ENCODE peak calls at places on chromosome 6, in six cellular contexts. One of them, this sample, is unnamed.

GRCh38 chr6:97147421-97147820 is 135.6 kb downstream of the MMS22L start:
- DNase-seq in astrocyte: no peak
- DNase-seq in OCI-LY7: no peak
- DNase-seq in upper lobe of right lung: no peak
- DNase-seq in nephron progenitor cell: no peak
- DNase-seq in spleen: no peak
- DNase-seq in this sample: no peak

GRCh38 chr6:108133594-108134179 is 32.1 kb upstream of the NR2E1 start:
- DNase-seq in spleen: peak; percentile 86
- DNase-seq in upper lobe of right lung: peak; percentile 81
- DNase-seq in astrocyte: peak; percentile 78
- DNase-seq in nephron progenitor cell: peak; percentile 85
- DNase-seq in OCI-LY7: no peak
- DNase-seq in this sample: no peak

GRCh38 chr6:71012871-71013456 is 56.1 kb upstream of the B3GAT2 start:
- DNase-seq in upper lobe of right lung: no peak
- DNase-seq in astrocyte: peak; percentile 26
- DNase-seq in OCI-LY7: peak; percentile 68
- DNase-seq in nephron progenitor cell: peak; percentile 35
- DNase-seq in spleen: no peak
- DNase-seq in this sample: peak; percentile 56

GRCh38 chr6:16306334-16306733 is 67.9 kb downstream of the GMPR start:
- DNase-seq in upper lobe of right lung: no peak
- DNase-seq in astrocyte: no peak
- DNase-seq in OCI-LY7: no peak
- DNase-seq in spleen: no peak
- DNase-seq in nephron progenitor cell: no peak
- DNase-seq in this sample: no peak

GRCh38 chr6:107491791-107492674 is 2.1 kb downstream of the SOBP start:
- DNase-seq in OCI-LY7: no peak
- DNase-seq in nephron progenitor cell: no peak
- DNase-seq in astrocyte: peak; percentile 52
- DNase-seq in spleen: no peak
- DNase-seq in upper lobe of right lung: no peak
- DNase-seq in this sample: no peak

GRCh38 chr6:167668019-167668753 is 158.5 kb upstream of the AFDN start:
- DNase-seq in astrocyte: no peak
- DNase-seq in OCI-LY7: no peak
- DNase-seq in nephron progenitor cell: no peak
- DNase-seq in upper lobe of right lung: peak; percentile 55
- DNase-seq in spleen: peak; percentile 20
- DNase-seq in this sample: no peak

GRCh38 chr6:33896391-33897192 is 92.8 kb upstream of the MLN start:
- DNase-seq in upper lobe of right lung: no peak
- DNase-seq in astrocyte: no peak
- DNase-seq in spleen: no peak
- DNase-seq in nephron progenitor cell: no peak
- DNase-seq in OCI-LY7: no peak
- DNase-seq in this sample: no peak

GRCh38 chr6:110334425-110335158 is 23.6 kb downstream of the METTL24 start:
- DNase-seq in astrocyte: peak; percentile 34
- DNase-seq in nephron progenitor cell: no peak
- DNase-seq in spleen: no peak
- DNase-seq in OCI-LY7: no peak
- DNase-seq in upper lobe of right lung: no peak
- DNase-seq in this sample: no peak

GRCh38 chr6:125742433-125743120 is 6.9 kb upstream of the HEY2 start:
- DNase-seq in spleen: no peak
- DNase-seq in nephron progenitor cell: no peak
- DNase-seq in upper lobe of right lung: no peak
- DNase-seq in astrocyte: no peak
- DNase-seq in OCI-LY7: no peak
- DNase-seq in this sample: no peak

GRCh38 chr6:130934848-130935585 is 107.8 kb downstream of the SMLR1 start:
- DNase-seq in OCI-LY7: no peak
- DNase-seq in upper lobe of right lung: no peak
- DNase-seq in spleen: no peak
- DNase-seq in nephron progenitor cell: no peak
- DNase-seq in astrocyte: no peak
- DNase-seq in this sample: no peak

GRCh38 chr6:8207869-8208191 is 105.5 kb upstream of the EEF1E1 start:
- DNase-seq in upper lobe of right lung: no peak
- DNase-seq in astrocyte: no peak
- DNase-seq in nephron progenitor cell: no peak
- DNase-seq in spleen: no peak
- DNase-seq in OCI-LY7: no peak
- DNase-seq in this sample: no peak

GRCh38 chr6:156427345-156427744 is 349.8 kb upstream of the ARID1B start:
- DNase-seq in OCI-LY7: no peak
- DNase-seq in nephron progenitor cell: no peak
- DNase-seq in astrocyte: peak; percentile 95
- DNase-seq in upper lobe of right lung: no peak
- DNase-seq in spleen: no peak
- DNase-seq in this sample: no peak

GRCh38 chr6:2244261-2245102 is 923 bp downstream of the GMDS start:
- DNase-seq in upper lobe of right lung: no peak
- DNase-seq in spleen: no peak
- DNase-seq in nephron progenitor cell: peak; percentile 6
- DNase-seq in astrocyte: no peak
- DNase-seq in OCI-LY7: no peak
- DNase-seq in this sample: no peak

GRCh38 chr6:44214307-44214706 is 2.4 kb upstream of the MYMX start:
- DNase-seq in upper lobe of right lung: no peak
- DNase-seq in OCI-LY7: no peak
- DNase-seq in nephron progenitor cell: no peak
- DNase-seq in spleen: no peak
- DNase-seq in astrocyte: no peak
- DNase-seq in this sample: no peak

GRCh38 chr6:115680621-115681020 is 380.1 kb downstream of the FRK start:
- DNase-seq in upper lobe of right lung: no peak
- DNase-seq in OCI-LY7: no peak
- DNase-seq in nephron progenitor cell: no peak
- DNase-seq in astrocyte: no peak
- DNase-seq in spleen: no peak
- DNase-seq in this sample: no peak

GRCh38 chr6:97293198-97293696 is 10.2 kb upstream of the MMS22L start:
- DNase-seq in nephron progenitor cell: no peak
- DNase-seq in spleen: no peak
- DNase-seq in astrocyte: no peak
- DNase-seq in upper lobe of right lung: no peak
- DNase-seq in OCI-LY7: no peak
- DNase-seq in this sample: no peak

GRCh38 chr6:31621991-31622390 is 1.5 kb downstream of the PRRC2A start:
- DNase-seq in upper lobe of right lung: no peak
- DNase-seq in nephron progenitor cell: no peak
- DNase-seq in OCI-LY7: no peak
- DNase-seq in spleen: no peak
- DNase-seq in astrocyte: no peak
- DNase-seq in this sample: no peak

GRCh38 chr6:108995296-108995695 is 99.3 kb downstream of the SESN1 start:
- DNase-seq in astrocyte: no peak
- DNase-seq in OCI-LY7: no peak
- DNase-seq in spleen: no peak
- DNase-seq in nephron progenitor cell: no peak
- DNase-seq in upper lobe of right lung: no peak
- DNase-seq in this sample: no peak

GRCh38 chr6:142377112-142377848 is 75.5 kb downstream of the ADGRG6 start:
- DNase-seq in OCI-LY7: no peak
- DNase-seq in nephron progenitor cell: peak; percentile 33
- DNase-seq in spleen: no peak
- DNase-seq in astrocyte: peak; percentile 14
- DNase-seq in upper lobe of right lung: no peak
- DNase-seq in this sample: no peak

GRCh38 chr6:166743925-166744653 is 117.0 kb upstream of the RPS6KA2 start:
- DNase-seq in astrocyte: peak; percentile 78
- DNase-seq in nephron progenitor cell: no peak
- DNase-seq in upper lobe of right lung: no peak
- DNase-seq in spleen: no peak
- DNase-seq in OCI-LY7: no peak
- DNase-seq in this sample: no peak

GRCh38 chr6:138765896-138766487 is 7.6 kb upstream of the CCDC28A start:
- DNase-seq in nephron progenitor cell: no peak
- DNase-seq in upper lobe of right lung: no peak
- DNase-seq in spleen: no peak
- DNase-seq in OCI-LY7: peak; percentile 55
- DNase-seq in astrocyte: no peak
- DNase-seq in this sample: peak; percentile 43

GRCh38 chr6:40391851-40392595 is 195.1 kb downstream of the LRFN2 start:
- DNase-seq in nephron progenitor cell: no peak
- DNase-seq in upper lobe of right lung: no peak
- DNase-seq in astrocyte: no peak
- DNase-seq in spleen: no peak
- DNase-seq in OCI-LY7: no peak
- DNase-seq in this sample: no peak

GRCh38 chr6:144730088-144730640 is 445.0 kb downstream of the UTRN start:
- DNase-seq in OCI-LY7: no peak
- DNase-seq in spleen: no peak
- DNase-seq in nephron progenitor cell: no peak
- DNase-seq in astrocyte: no peak
- DNase-seq in upper lobe of right lung: no peak
- DNase-seq in this sample: no peak

DNA sequence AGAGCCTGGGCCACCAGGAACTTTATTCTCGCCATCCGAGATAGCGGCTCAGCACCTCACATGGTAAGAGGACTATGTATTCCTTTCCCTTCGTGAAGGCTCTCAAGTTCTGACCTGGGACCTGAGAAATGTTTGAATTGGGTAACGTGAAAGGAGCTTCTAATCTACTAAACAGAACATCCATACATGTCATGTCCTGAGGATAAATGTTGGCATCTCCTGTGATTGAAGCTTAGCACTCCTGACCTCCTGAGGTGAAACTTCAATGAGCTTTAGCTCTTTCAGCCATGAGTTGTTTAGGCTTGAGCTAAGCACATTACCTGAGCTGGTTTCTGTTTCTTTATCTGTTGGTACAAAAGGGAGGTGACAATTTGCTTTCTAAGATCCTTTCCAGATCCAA is 280.9 kb downstream of the PACRG start:
- DNase-seq in nephron progenitor cell: no peak
- DNase-seq in OCI-LY7: no peak
- DNase-seq in astrocyte: no peak
- DNase-seq in spleen: no peak
- DNase-seq in upper lobe of right lung: no peak
- DNase-seq in this sample: no peak
- TF ChIP-seq CTCF in nephron progenitor cell: no peak
- TF ChIP-seq CTCF in OCI-LY7: no peak
- TF ChIP-seq CTCF in astrocyte: no peak
- TF ChIP-seq CTCF in spleen: no peak
- TF ChIP-seq CTCF in upper lobe of right lung: no peak
- TF ChIP-seq CTCF in this sample: no peak

DNA sequence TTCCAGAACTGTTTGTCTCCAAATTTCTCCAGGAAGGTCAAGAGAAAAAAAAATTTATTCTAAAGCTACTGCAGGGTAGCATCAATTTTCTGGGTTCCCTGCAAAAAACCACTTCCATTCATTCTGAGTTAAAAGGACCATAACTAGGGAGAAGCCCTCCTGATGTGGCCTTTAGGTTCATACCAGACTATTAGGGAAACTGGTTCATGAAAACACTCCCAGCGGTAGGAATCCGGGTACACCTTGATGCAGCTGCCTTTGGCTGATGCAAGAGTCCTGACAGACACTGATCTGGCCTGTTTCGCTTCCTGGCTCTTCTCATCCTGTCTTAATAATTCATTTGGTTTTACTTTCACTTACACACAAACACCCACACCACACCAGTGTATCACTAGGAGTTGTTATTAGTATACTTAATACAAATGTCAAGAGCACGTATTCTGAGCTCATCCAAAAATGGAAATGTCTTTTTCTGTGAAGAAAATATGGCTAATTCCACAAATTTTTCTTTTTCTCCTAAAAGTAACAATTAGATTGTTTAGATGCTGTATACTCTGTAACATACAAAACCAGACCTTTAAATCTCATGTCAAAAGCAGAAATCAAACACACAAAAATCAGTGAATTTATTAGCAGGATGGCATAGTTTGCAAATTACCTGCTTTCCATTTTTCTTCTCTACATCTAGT is 38.4 kb upstream of the ARHGAP18 start:
- DNase-seq in nephron progenitor cell: no peak
- DNase-seq in upper lobe of right lung: no peak
- DNase-seq in spleen: peak; percentile 66
- DNase-seq in OCI-LY7: peak; percentile 88
- DNase-seq in astrocyte: peak; percentile 30
- DNase-seq in this sample: peak; percentile 59
- TF ChIP-seq CTCF in nephron progenitor cell: no peak
- TF ChIP-seq CTCF in upper lobe of right lung: no peak
- TF ChIP-seq CTCF in spleen: no peak
- TF ChIP-seq CTCF in OCI-LY7: no peak
- TF ChIP-seq CTCF in astrocyte: no peak
- TF ChIP-seq CTCF in this sample: no peak

DNA sequence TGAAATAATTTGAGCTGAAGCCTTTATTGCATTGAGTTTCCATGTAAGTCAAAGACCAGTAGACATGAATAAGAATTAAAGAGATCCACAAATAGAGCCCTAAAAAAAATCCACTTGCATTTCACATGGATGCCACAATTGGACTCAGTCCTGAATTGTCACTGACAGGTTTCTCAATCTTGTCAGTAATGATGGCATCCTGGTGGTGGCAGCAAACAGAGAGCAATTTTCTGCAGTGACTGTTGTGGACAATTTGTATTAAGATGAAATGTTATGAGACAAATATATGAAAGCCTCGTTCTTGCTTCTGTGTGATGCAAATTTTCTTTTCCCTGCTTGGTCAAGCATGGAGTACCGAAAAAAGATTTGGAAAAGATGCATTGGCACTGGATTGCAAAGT is 278.9 kb downstream of the SAMD5 start:
- DNase-seq in upper lobe of right lung: no peak
- DNase-seq in nephron progenitor cell: no peak
- DNase-seq in astrocyte: no peak
- DNase-seq in spleen: no peak
- DNase-seq in OCI-LY7: no peak
- DNase-seq in this sample: no peak
- TF ChIP-seq CTCF in upper lobe of right lung: no peak
- TF ChIP-seq CTCF in nephron progenitor cell: no peak
- TF ChIP-seq CTCF in astrocyte: no peak
- TF ChIP-seq CTCF in spleen: no peak
- TF ChIP-seq CTCF in OCI-LY7: no peak
- TF ChIP-seq CTCF in this sample: no peak

GRCh38 chr6:26489926-26490575 is 10.1 kb upstream of the BTN1A1 start:
- DNase-seq in spleen: no peak
- DNase-seq in astrocyte: no peak
- DNase-seq in upper lobe of right lung: no peak
- DNase-seq in nephron progenitor cell: no peak
- DNase-seq in OCI-LY7: no peak
- DNase-seq in this sample: no peak

GRCh38 chr6:26494117-26494516 is 6.0 kb upstream of the BTN1A1 start:
- DNase-seq in astrocyte: no peak
- DNase-seq in OCI-LY7: no peak
- DNase-seq in nephron progenitor cell: no peak
- DNase-seq in upper lobe of right lung: no peak
- DNase-seq in spleen: no peak
- DNase-seq in this sample: no peak

GRCh38 chr6:26491604-26492003 is 8.5 kb upstream of the BTN1A1 start:
- DNase-seq in nephron progenitor cell: no peak
- DNase-seq in OCI-LY7: no peak
- DNase-seq in spleen: no peak
- DNase-seq in upper lobe of right lung: no peak
- DNase-seq in astrocyte: no peak
- DNase-seq in this sample: no peak

GRCh38 chr6:26490576-26490964 is 9.5 kb upstream of the BTN1A1 start:
- DNase-seq in OCI-LY7: no peak
- DNase-seq in spleen: no peak
- DNase-seq in nephron progenitor cell: no peak
- DNase-seq in upper lobe of right lung: no peak
- DNase-seq in astrocyte: no peak
- DNase-seq in this sample: no peak

GRCh38 chr6:26493258-26493657 is 6.8 kb upstream of the BTN1A1 start:
- DNase-seq in OCI-LY7: peak; percentile 71
- DNase-seq in upper lobe of right lung: no peak
- DNase-seq in nephron progenitor cell: no peak
- DNase-seq in astrocyte: no peak
- DNase-seq in spleen: no peak
- DNase-seq in this sample: peak; percentile 30
- TF ChIP-seq CTCF in OCI-LY7: peak; percentile 74
- TF ChIP-seq CTCF in upper lobe of right lung: no peak
- TF ChIP-seq CTCF in nephron progenitor cell: no peak
- TF ChIP-seq CTCF in astrocyte: no peak
- TF ChIP-seq CTCF in spleen: peak; percentile 31
- TF ChIP-seq CTCF in this sample: peak; percentile 36